ENCODE peak calls at places on chromosomes 3 and 15, in eight cellular contexts. One of them, this sample, is unnamed.

GRCh38 chr3:166283856-166284255 is 446.6 kb upstream of the BCHE start:
- DNase-seq in foreskin fibroblast: peak
- DNase-seq in stimulated activated CD4-positive, alpha-beta T cell treated with anti-CD3 and anti-CD28 coated beads, TNF-alpha, amount 100 ng/mL, for 24 hours: no peak
- DNase-seq in T-cell: no peak
- DNase-seq in cardiac septum: no peak
- DNase-seq in natural killer cell treated with Interleukin-12 subunit alpha and Interleukin-12 subunit beta and Interleukin-15 and Interleukin-18, amount 100 ng/mL, for 72 hours: no peak
- DNase-seq in left cardiac atrium: no peak
- DNase-seq in T-helper 2 cell: no peak
- DNase-seq in this sample: no peak

GRCh38 chr15:38088971-38089370 is 154.5 kb downstream of the TMCO5A start:
- DNase-seq in stimulated activated CD4-positive, alpha-beta T cell treated with anti-CD3 and anti-CD28 coated beads, TNF-alpha, amount 100 ng/mL, for 24 hours: no peak
- DNase-seq in T-helper 2 cell: no peak
- DNase-seq in foreskin fibroblast: no peak
- DNase-seq in natural killer cell treated with Interleukin-12 subunit alpha and Interleukin-12 subunit beta and Interleukin-15 and Interleukin-18, amount 100 ng/mL, for 72 hours: no peak
- DNase-seq in cardiac septum: no peak
- DNase-seq in T-cell: no peak
- DNase-seq in left cardiac atrium: no peak
- DNase-seq in this sample: no peak

GRCh38 chr3:127853681-127854080 is 31.4 kb upstream of the MGLL start:
- DNase-seq in T-helper 2 cell: no peak
- DNase-seq in stimulated activated CD4-positive, alpha-beta T cell treated with anti-CD3 and anti-CD28 coated beads, TNF-alpha, amount 100 ng/mL, for 24 hours: no peak
- DNase-seq in T-cell: no peak
- DNase-seq in natural killer cell treated with Interleukin-12 subunit alpha and Interleukin-12 subunit beta and Interleukin-15 and Interleukin-18, amount 100 ng/mL, for 72 hours: no peak
- DNase-seq in left cardiac atrium: no peak
- DNase-seq in foreskin fibroblast: no peak
- DNase-seq in cardiac septum: no peak
- DNase-seq in this sample: no peak

GRCh38 chr3:177538743-177539730 is 341.8 kb upstream of the TBL1XR1 start:
- DNase-seq in cardiac septum: no peak
- DNase-seq in T-cell: no peak
- DNase-seq in left cardiac atrium: no peak
- DNase-seq in natural killer cell treated with Interleukin-12 subunit alpha and Interleukin-12 subunit beta and Interleukin-15 and Interleukin-18, amount 100 ng/mL, for 72 hours: no peak
- DNase-seq in T-helper 2 cell: peak
- DNase-seq in stimulated activated CD4-positive, alpha-beta T cell treated with anti-CD3 and anti-CD28 coated beads, TNF-alpha, amount 100 ng/mL, for 24 hours: no peak
- DNase-seq in foreskin fibroblast: no peak
- DNase-seq in this sample: no peak

GRCh38 chr3:116056280-116056679 is 389.0 kb downstream of the LSAMP start:
- DNase-seq in stimulated activated CD4-positive, alpha-beta T cell treated with anti-CD3 and anti-CD28 coated beads, TNF-alpha, amount 100 ng/mL, for 24 hours: no peak
- DNase-seq in T-helper 2 cell: no peak
- DNase-seq in left cardiac atrium: no peak
- DNase-seq in natural killer cell treated with Interleukin-12 subunit alpha and Interleukin-12 subunit beta and Interleukin-15 and Interleukin-18, amount 100 ng/mL, for 72 hours: no peak
- DNase-seq in foreskin fibroblast: no peak
- DNase-seq in T-cell: no peak
- DNase-seq in cardiac septum: no peak
- DNase-seq in this sample: no peak

GRCh38 chr15:98174286-98174685 is 213.8 kb downstream of the ARRDC4 start:
- DNase-seq in left cardiac atrium: no peak
- DNase-seq in T-helper 2 cell: no peak
- DNase-seq in stimulated activated CD4-positive, alpha-beta T cell treated with anti-CD3 and anti-CD28 coated beads, TNF-alpha, amount 100 ng/mL, for 24 hours: no peak
- DNase-seq in natural killer cell treated with Interleukin-12 subunit alpha and Interleukin-12 subunit beta and Interleukin-15 and Interleukin-18, amount 100 ng/mL, for 72 hours: no peak
- DNase-seq in foreskin fibroblast: no peak
- DNase-seq in T-cell: no peak
- DNase-seq in cardiac septum: no peak
- DNase-seq in this sample: no peak

GRCh38 chr15:62769604-62770003 is 272.9 kb upstream of the TPM1 start:
- DNase-seq in natural killer cell treated with Interleukin-12 subunit alpha and Interleukin-12 subunit beta and Interleukin-15 and Interleukin-18, amount 100 ng/mL, for 72 hours: no peak
- DNase-seq in T-helper 2 cell: no peak
- DNase-seq in stimulated activated CD4-positive, alpha-beta T cell treated with anti-CD3 and anti-CD28 coated beads, TNF-alpha, amount 100 ng/mL, for 24 hours: no peak
- DNase-seq in left cardiac atrium: no peak
- DNase-seq in T-cell: no peak
- DNase-seq in foreskin fibroblast: peak
- DNase-seq in cardiac septum: no peak
- DNase-seq in this sample: no peak

GRCh38 chr3:36597422-36597821 is 166.9 kb downstream of the DCLK3 start:
- DNase-seq in stimulated activated CD4-positive, alpha-beta T cell treated with anti-CD3 and anti-CD28 coated beads, TNF-alpha, amount 100 ng/mL, for 24 hours: no peak
- DNase-seq in T-cell: no peak
- DNase-seq in cardiac septum: no peak
- DNase-seq in left cardiac atrium: no peak
- DNase-seq in T-helper 2 cell: no peak
- DNase-seq in foreskin fibroblast: peak
- DNase-seq in natural killer cell treated with Interleukin-12 subunit alpha and Interleukin-12 subunit beta and Interleukin-15 and Interleukin-18, amount 100 ng/mL, for 72 hours: no peak
- DNase-seq in this sample: no peak